ENCODE peak calls at places on chromosomes 7 and 10, in eight cellular contexts. One of them, this sample, is unnamed. For H3K4me1, the result is how much of the 10 kb centered on the place peaks cover.

GRCh38 chr7:153523320-153524015 is 528.7 kb upstream of the DPP6 start:
- DNase-seq in mesenchymal stem cell: no peak
- DNase-seq in left lung: no peak
- DNase-seq in CD8-positive, alpha-beta memory T cell: no peak
- DNase-seq in heart left ventricle: no peak
- DNase-seq in K562: no peak
- DNase-seq in thoracic aorta: no peak
- DNase-seq in ovary: no peak
- DNase-seq in this sample: no peak

GRCh38 chr7:134766779-134767566 is 12.5 kb upstream of the CALD1 start:
- DNase-seq in mesenchymal stem cell: no peak
- DNase-seq in left lung: no peak
- DNase-seq in CD8-positive, alpha-beta memory T cell: no peak
- DNase-seq in heart left ventricle: no peak
- DNase-seq in K562: no peak
- DNase-seq in thoracic aorta: no peak
- DNase-seq in ovary: peak
- DNase-seq in this sample: no peak

GRCh38 chr10:48404646-48405045 is 98.2 kb downstream of the MAPK8 start:
- DNase-seq in mesenchymal stem cell: no peak
- DNase-seq in left lung: no peak
- DNase-seq in CD8-positive, alpha-beta memory T cell: no peak
- DNase-seq in heart left ventricle: no peak
- DNase-seq in K562: no peak
- DNase-seq in thoracic aorta: no peak
- DNase-seq in ovary: no peak
- DNase-seq in this sample: no peak

GRCh38 chr7:19020711-19021110 is 96.7 kb downstream of the TWIST1 start:
- DNase-seq in mesenchymal stem cell: no peak
- DNase-seq in left lung: no peak
- DNase-seq in CD8-positive, alpha-beta memory T cell: no peak
- DNase-seq in heart left ventricle: no peak
- DNase-seq in K562: no peak
- DNase-seq in thoracic aorta: no peak
- DNase-seq in ovary: no peak
- DNase-seq in this sample: no peak

GRCh38 chr10:29669149-29669548 is 34.4 kb upstream of the SVIL start:
- DNase-seq in mesenchymal stem cell: no peak
- DNase-seq in left lung: no peak
- DNase-seq in CD8-positive, alpha-beta memory T cell: no peak
- DNase-seq in heart left ventricle: peak
- DNase-seq in K562: no peak
- DNase-seq in thoracic aorta: no peak
- DNase-seq in ovary: peak
- DNase-seq in this sample: no peak

GRCh38 chr7:28793383-28793782 is 164.7 kb downstream of the TRIL start:
- DNase-seq in mesenchymal stem cell: no peak
- DNase-seq in left lung: no peak
- DNase-seq in CD8-positive, alpha-beta memory T cell: no peak
- DNase-seq in heart left ventricle: peak
- DNase-seq in K562: no peak
- DNase-seq in thoracic aorta: no peak
- DNase-seq in ovary: no peak
- DNase-seq in this sample: no peak

GRCh38 chr7:138606251-138606650 is 94.9 kb downstream of the SVOPL start:
- DNase-seq in mesenchymal stem cell: no peak
- DNase-seq in left lung: no peak
- DNase-seq in CD8-positive, alpha-beta memory T cell: no peak
- DNase-seq in heart left ventricle: no peak
- DNase-seq in K562: no peak
- DNase-seq in thoracic aorta: no peak
- DNase-seq in ovary: no peak
- DNase-seq in this sample: no peak

GRCh38 chr7:33757563-33758165 is 147.7 kb upstream of the BMPER start:
- DNase-seq in mesenchymal stem cell: peak
- DNase-seq in left lung: no peak
- DNase-seq in CD8-positive, alpha-beta memory T cell: no peak
- DNase-seq in heart left ventricle: no peak
- DNase-seq in K562: peak
- DNase-seq in thoracic aorta: no peak
- DNase-seq in ovary: peak
- DNase-seq in this sample: peak

GRCh38 chr10:116654816-116655215 is 34.1 kb downstream of the PNLIPRP2 start:
- DNase-seq in mesenchymal stem cell: no peak
- DNase-seq in left lung: no peak
- DNase-seq in CD8-positive, alpha-beta memory T cell: no peak
- DNase-seq in heart left ventricle: no peak
- DNase-seq in K562: no peak
- DNase-seq in thoracic aorta: no peak
- DNase-seq in ovary: no peak
- DNase-seq in this sample: no peak

GRCh38 chr7:30974605-30975256 is 11.0 kb downstream of the GHRHR start:
- DNase-seq in mesenchymal stem cell: peak
- DNase-seq in left lung: no peak
- DNase-seq in CD8-positive, alpha-beta memory T cell: no peak
- DNase-seq in heart left ventricle: no peak
- DNase-seq in K562: peak
- DNase-seq in thoracic aorta: no peak
- DNase-seq in ovary: peak
- DNase-seq in this sample: no peak

GRCh38 chr7:70696139-70696782 is 435.7 kb upstream of the GALNT17 start:
- DNase-seq in mesenchymal stem cell: peak
- DNase-seq in left lung: no peak
- DNase-seq in CD8-positive, alpha-beta memory T cell: no peak
- DNase-seq in heart left ventricle: no peak
- DNase-seq in K562: no peak
- DNase-seq in thoracic aorta: no peak
- DNase-seq in ovary: no peak
- DNase-seq in this sample: no peak

GRCh38 chr7:33698006-33698405 is 207.3 kb upstream of the BMPER start:
- DNase-seq in mesenchymal stem cell: no peak
- DNase-seq in left lung: no peak
- DNase-seq in CD8-positive, alpha-beta memory T cell: no peak
- DNase-seq in heart left ventricle: no peak
- DNase-seq in K562: no peak
- DNase-seq in thoracic aorta: no peak
- DNase-seq in ovary: no peak
- DNase-seq in this sample: no peak

GRCh38 chr10:119502214-119502613 is 40.3 kb downstream of the RGS10 start:
- DNase-seq in mesenchymal stem cell: no peak
- DNase-seq in left lung: no peak
- DNase-seq in CD8-positive, alpha-beta memory T cell: peak
- DNase-seq in heart left ventricle: no peak
- DNase-seq in K562: no peak
- DNase-seq in thoracic aorta: no peak
- DNase-seq in ovary: no peak
- DNase-seq in this sample: no peak

GRCh38 chr7:46554688-46555422 is 633.8 kb upstream of the IGFBP3 start:
- DNase-seq in mesenchymal stem cell: peak
- DNase-seq in left lung: no peak
- DNase-seq in CD8-positive, alpha-beta memory T cell: no peak
- DNase-seq in heart left ventricle: no peak
- DNase-seq in K562: no peak
- DNase-seq in thoracic aorta: no peak
- DNase-seq in ovary: no peak
- DNase-seq in this sample: no peak

GRCh38 chr10:20396168-20396567 is 500.9 kb downstream of the NEBL start:
- DNase-seq in mesenchymal stem cell: no peak
- DNase-seq in left lung: no peak
- DNase-seq in CD8-positive, alpha-beta memory T cell: no peak
- DNase-seq in heart left ventricle: no peak
- DNase-seq in K562: no peak
- DNase-seq in thoracic aorta: no peak
- DNase-seq in ovary: no peak
- DNase-seq in this sample: no peak
- H3K4me1 ChIP-seq in mesenchymal stem cell: under half
- H3K4me1 ChIP-seq in left lung: under half
- H3K4me1 ChIP-seq in CD8-positive, alpha-beta memory T cell: under half
- H3K4me1 ChIP-seq in heart left ventricle: under half
- H3K4me1 ChIP-seq in K562: under half
- H3K4me1 ChIP-seq in thoracic aorta: under half
- H3K4me1 ChIP-seq in ovary: under half
- H3K4me1 ChIP-seq in this sample: under half

GRCh38 chr10:19832624-19833507 is 16.6 kb downstream of the PLXDC2 start:
- DNase-seq in mesenchymal stem cell: no peak
- DNase-seq in left lung: no peak
- DNase-seq in CD8-positive, alpha-beta memory T cell: no peak
- DNase-seq in heart left ventricle: no peak
- DNase-seq in K562: no peak
- DNase-seq in thoracic aorta: no peak
- DNase-seq in ovary: no peak
- DNase-seq in this sample: no peak
- H3K4me3 ChIP-seq in mesenchymal stem cell: no peak
- H3K4me3 ChIP-seq in left lung: no peak
- H3K4me3 ChIP-seq in CD8-positive, alpha-beta memory T cell: no peak
- H3K4me3 ChIP-seq in heart left ventricle: peak
- H3K4me3 ChIP-seq in K562: no peak
- H3K4me3 ChIP-seq in thoracic aorta: peak
- H3K4me3 ChIP-seq in ovary: no peak
- H3K4me3 ChIP-seq in this sample: no peak

GRCh38 chr7:27095897-27096755 is at the start of gene HOXA1:
- DNase-seq in mesenchymal stem cell: peak
- DNase-seq in left lung: peak
- DNase-seq in CD8-positive, alpha-beta memory T cell: peak
- DNase-seq in heart left ventricle: peak
- DNase-seq in K562: peak
- DNase-seq in thoracic aorta: no peak
- DNase-seq in ovary: peak
- DNase-seq in this sample: no peak

GRCh38 chr7:27091936-27092752 is 3.7 kb downstream of the HOXA1 start:
- DNase-seq in mesenchymal stem cell: no peak
- DNase-seq in left lung: no peak
- DNase-seq in CD8-positive, alpha-beta memory T cell: no peak
- DNase-seq in heart left ventricle: no peak
- DNase-seq in K562: no peak
- DNase-seq in thoracic aorta: no peak
- DNase-seq in ovary: no peak
- DNase-seq in this sample: no peak

GRCh38 chr7:27095050-27095896 is 527 bp downstream of the HOXA1 start:
- DNase-seq in mesenchymal stem cell: no peak
- DNase-seq in left lung: peak
- DNase-seq in CD8-positive, alpha-beta memory T cell: peak
- DNase-seq in heart left ventricle: no peak
- DNase-seq in K562: no peak
- DNase-seq in thoracic aorta: no peak
- DNase-seq in ovary: no peak
- DNase-seq in this sample: no peak

GRCh38 chr7:27092753-27093097 is 3.1 kb downstream of the HOXA1 start:
- DNase-seq in mesenchymal stem cell: no peak
- DNase-seq in left lung: no peak
- DNase-seq in CD8-positive, alpha-beta memory T cell: no peak
- DNase-seq in heart left ventricle: no peak
- DNase-seq in K562: no peak
- DNase-seq in thoracic aorta: no peak
- DNase-seq in ovary: no peak
- DNase-seq in this sample: no peak

GRCh38 chr7:27094304-27095049 is 1.3 kb downstream of the HOXA1 start:
- DNase-seq in mesenchymal stem cell: no peak
- DNase-seq in left lung: no peak
- DNase-seq in CD8-positive, alpha-beta memory T cell: no peak
- DNase-seq in heart left ventricle: no peak
- DNase-seq in K562: no peak
- DNase-seq in thoracic aorta: no peak
- DNase-seq in ovary: no peak
- DNase-seq in this sample: no peak
- H3K4me1 ChIP-seq in mesenchymal stem cell: under half
- H3K4me1 ChIP-seq in left lung: under half
- H3K4me1 ChIP-seq in CD8-positive, alpha-beta memory T cell: under half
- H3K4me1 ChIP-seq in heart left ventricle: under half
- H3K4me1 ChIP-seq in K562: under half
- H3K4me1 ChIP-seq in thoracic aorta: under half
- H3K4me1 ChIP-seq in ovary: under half
- H3K4me1 ChIP-seq in this sample: half or more

GRCh38 chr10:123885406-123886164 is 6.0 kb downstream of the CPXM2 start:
- DNase-seq in mesenchymal stem cell: no peak
- DNase-seq in left lung: no peak
- DNase-seq in CD8-positive, alpha-beta memory T cell: no peak
- DNase-seq in heart left ventricle: no peak
- DNase-seq in K562: no peak
- DNase-seq in thoracic aorta: peak
- DNase-seq in ovary: peak
- DNase-seq in this sample: no peak

GRCh38 chr10:123884907-123885381 is 6.7 kb downstream of the CPXM2 start:
- DNase-seq in mesenchymal stem cell: no peak
- DNase-seq in left lung: no peak
- DNase-seq in CD8-positive, alpha-beta memory T cell: no peak
- DNase-seq in heart left ventricle: no peak
- DNase-seq in K562: no peak
- DNase-seq in thoracic aorta: no peak
- DNase-seq in ovary: no peak
- DNase-seq in this sample: no peak

GRCh38 chr10:123883921-123884320 is 7.7 kb downstream of the CPXM2 start:
- DNase-seq in mesenchymal stem cell: no peak
- DNase-seq in left lung: no peak
- DNase-seq in CD8-positive, alpha-beta memory T cell: no peak
- DNase-seq in heart left ventricle: no peak
- DNase-seq in K562: no peak
- DNase-seq in thoracic aorta: no peak
- DNase-seq in ovary: no peak
- DNase-seq in this sample: no peak

GRCh38 chr10:123884351-123884906 is 7.2 kb downstream of the CPXM2 start:
- DNase-seq in mesenchymal stem cell: no peak
- DNase-seq in left lung: no peak
- DNase-seq in CD8-positive, alpha-beta memory T cell: no peak
- DNase-seq in heart left ventricle: no peak
- DNase-seq in K562: no peak
- DNase-seq in thoracic aorta: no peak
- DNase-seq in ovary: peak
- DNase-seq in this sample: no peak

GRCh38 chr10:123886292-123886691 is 5.3 kb downstream of the CPXM2 start:
- DNase-seq in mesenchymal stem cell: no peak
- DNase-seq in left lung: no peak
- DNase-seq in CD8-positive, alpha-beta memory T cell: no peak
- DNase-seq in heart left ventricle: no peak
- DNase-seq in K562: no peak
- DNase-seq in thoracic aorta: no peak
- DNase-seq in ovary: no peak
- DNase-seq in this sample: no peak
- H3K4me3 ChIP-seq in mesenchymal stem cell: no peak
- H3K4me3 ChIP-seq in left lung: no peak
- H3K4me3 ChIP-seq in CD8-positive, alpha-beta memory T cell: no peak
- H3K4me3 ChIP-seq in heart left ventricle: no peak
- H3K4me3 ChIP-seq in K562: no peak
- H3K4me3 ChIP-seq in thoracic aorta: no peak
- H3K4me3 ChIP-seq in ovary: no peak
- H3K4me3 ChIP-seq in this sample: no peak